ENCODE peak calls at places on chromosomes 6 and 20, in four cellular contexts. T, Q, U and J are unnamed samples.

GRCh38 chr6:122145246-122145645 is 254.2 kb upstream of the HSF2 start:
- DNase-seq in U (no peak), Q (no peak), T (no peak), J (no peak)

GRCh38 chr6:148438593-148438992 is 96.0 kb downstream of the SASH1 start:
- DNase-seq in T (no peak), Q (no peak), U (no peak), J (no peak)

GRCh38 chr6:155832596-155832995 is 377.0 kb upstream of the NOX3 start:
- DNase-seq in T (no peak), Q (peak), U (no peak), J (no peak)

GRCh38 chr20:3134151-3134550 is 25.5 kb downstream of the FASTKD5 start:
- DNase-seq in Q (no peak), U (no peak), T (no peak), J (no peak)

GRCh38 chr20:46348231-46348803 is 40.0 kb upstream of the CDH22 start:
- DNase-seq in U (peak), Q (no peak), T (no peak), J (peak)

GRCh38 chr20:17570347-17571152 is 675 bp downstream of the DSTN start:
- DNase-seq in U (peak), Q (peak), T (peak), J (peak)

GRCh38 chr6:14876778-14877613 is 368.9 kb upstream of the JARID2 start:
- DNase-seq in T (no peak), U (no peak), Q (peak), J (no peak)

GRCh38 chr20:60104980-60105379 is 146.8 kb downstream of the CDH26 start:
- DNase-seq in U (no peak), T (no peak), Q (no peak), J (no peak)

GRCh38 chr6:116005508-116005855 is 55.2 kb downstream of the FRK start:
- DNase-seq in U (no peak), Q (no peak), T (no peak), J (no peak)

GRCh38 chr20:15039088-15039762 is 701.8 kb upstream of the FLRT3 start:
- DNase-seq in U (no peak), T (no peak), Q (no peak), J (no peak)

GRCh38 chr20:329851-330232 is 4.5 kb downstream of the SOX12 start:
- DNase-seq in Q (no peak), T (no peak), U (no peak), J (no peak)

GRCh38 chr6:111750753-111751684 is 122.2 kb downstream of the FYN start:
- DNase-seq in T (peak), U (no peak), Q (no peak), J (no peak)

GRCh38 chr6:149855741-149856140 is 8.4 kb downstream of the LRP11 start:
- DNase-seq in T (no peak), Q (no peak), U (no peak), J (no peak)

GRCh38 chr6:164151161-164151728 is 736.7 kb downstream of the QKI start:
- DNase-seq in Q (no peak), T (no peak), U (peak), J (peak)

GRCh38 chr6:145600299-145600698 is 135.0 kb downstream of the EPM2A start:
- DNase-seq in U (no peak), T (no peak), Q (no peak), J (no peak)

GRCh38 chr6:97240222-97240621 is 42.8 kb downstream of the MMS22L start:
- DNase-seq in U (no peak), T (no peak), Q (peak), J (no peak)

GRCh38 chr6:144217264-144217663 is 66.9 kb downstream of the STX11 start:
- DNase-seq in T (no peak), U (no peak), Q (no peak), J (no peak)

GRCh38 chr6:99446076-99446475 is 21.0 kb upstream of the PNISR start:
- DNase-seq in Q (no peak), T (no peak), U (no peak), J (no peak)

GRCh38 chr20:2879148-2879547 is 5.9 kb downstream of the PTPRA start:
- DNase-seq in Q (peak), U (no peak), T (no peak), J (no peak)

GRCh38 chr6:124882580-124883393 is 79.5 kb upstream of the RNF217 start:
- DNase-seq in U (no peak), Q (peak), T (no peak), J (no peak)

GRCh38 chr6:44593539-44593944 is 206.0 kb downstream of the CDC5L start:
- DNase-seq in T (peak), Q (peak), U (peak), J (peak)

GRCh38 chr20:59814835-59815340 is 118.5 kb downstream of the SYCP2 start:
- DNase-seq in U (no peak), T (no peak), Q (no peak), J (no peak)

GRCh38 chr6:130129781-130130246 is 92.9 kb downstream of the SAMD3 start:
- DNase-seq in T (no peak), Q (no peak), U (no peak), J (no peak)

GRCh38 chr6:45398075-45398817 is 20.5 kb upstream of the SUPT3H start:
- DNase-seq in Q (no peak), U (no peak), T (no peak), J (no peak)

GRCh38 chr6:108608453-108609275 is 47.9 kb downstream of the FOXO3 start:
- DNase-seq in U (no peak), T (no peak), Q (peak), J (no peak)

GRCh38 chr20:10761232-10761631 is 87.4 kb upstream of the JAG1 start:
- DNase-seq in T (no peak), Q (no peak), U (no peak), J (no peak)

GRCh38 chr20:50144362-50144761 is 9.2 kb downstream of the PEDS1 start:
- DNase-seq in U (no peak), T (no peak), Q (peak), J (no peak)

GRCh38 chr6:22880686-22881433 is 311.5 kb downstream of the HDGFL1 start:
- DNase-seq in U (no peak), Q (peak), T (no peak), J (no peak)

GRCh38 chr20:52828199-52828598 is 144.0 kb upstream of the TSHZ2 start:
- DNase-seq in T (no peak), U (no peak), Q (no peak), J (no peak)

GRCh38 chr6:135796884-135797283 is 54.6 kb upstream of the PDE7B start:
- DNase-seq in U (no peak), Q (no peak), T (no peak), J (no peak)

GRCh38 chr20:61623451-61623850 is 371.4 kb downstream of the CDH4 start:
- DNase-seq in T (no peak), Q (no peak), U (no peak), J (no peak)

GRCh38 chr6:3202999-3203696 is 24.3 kb downstream of the TUBB2B start:
- DNase-seq in U (no peak), Q (peak), T (no peak), J (peak)